ENCODE peak calls at places on chromosomes 4 and X, in four cellular contexts. One of them, this sample, is unnamed.

GRCh38 chrX:136157187-136157586 is 9.9 kb downstream of the FHL1 start:
- DNase-seq in AG09309: no peak
- DNase-seq in B cell: peak; percentile 41
- DNase-seq in GM12865: no peak
- DNase-seq in this sample: no peak

GRCh38 chr4:129342820-129343219 is 246.9 kb downstream of the C4orf33 start:
- DNase-seq in AG09309: peak; percentile 78
- DNase-seq in B cell: no peak
- DNase-seq in GM12865: no peak
- DNase-seq in this sample: no peak

GRCh38 chr4:13054410-13054970 is 429.6 kb downstream of the RAB28 start:
- DNase-seq in AG09309: no peak
- DNase-seq in B cell: no peak
- DNase-seq in GM12865: no peak
- DNase-seq in this sample: no peak

GRCh38 chr4:187865914-187866313 is 129.7 kb upstream of the ZFP42 start:
- DNase-seq in AG09309: no peak
- DNase-seq in B cell: no peak
- DNase-seq in GM12865: no peak
- DNase-seq in this sample: no peak

GRCh38 chr4:1903035-1903434 is 31.8 kb downstream of the NSD2 start:
- DNase-seq in AG09309: no peak
- DNase-seq in B cell: no peak
- DNase-seq in GM12865: no peak
- DNase-seq in this sample: peak; percentile 12

GRCh38 chr4:95092762-95093161 is 335.0 kb downstream of the BMPR1B start:
- DNase-seq in AG09309: no peak
- DNase-seq in B cell: no peak
- DNase-seq in GM12865: no peak
- DNase-seq in this sample: no peak

GRCh38 chrX:103932133-103932532 is 30.3 kb upstream of the TMSB15B start:
- DNase-seq in AG09309: no peak
- DNase-seq in B cell: no peak
- DNase-seq in GM12865: peak; percentile 67
- DNase-seq in this sample: no peak

GRCh38 chr4:22485751-22486150 is 30.1 kb downstream of the ADGRA3 start:
- DNase-seq in AG09309: peak; percentile 56
- DNase-seq in B cell: no peak
- DNase-seq in GM12865: no peak
- DNase-seq in this sample: no peak

GRCh38 chrX:25523574-25523973 is 507.8 kb upstream of the ARX start:
- DNase-seq in AG09309: no peak
- DNase-seq in B cell: no peak
- DNase-seq in GM12865: peak; percentile 13
- DNase-seq in this sample: no peak

GRCh38 chr4:16772366-16772850 is 126.0 kb downstream of the LDB2 start:
- DNase-seq in AG09309: no peak
- DNase-seq in B cell: no peak
- DNase-seq in GM12865: no peak
- DNase-seq in this sample: no peak

GRCh38 chr4:173934201-173934600 is 349.3 kb downstream of the FBXO8 start:
- DNase-seq in AG09309: no peak
- DNase-seq in B cell: no peak
- DNase-seq in GM12865: no peak
- DNase-seq in this sample: no peak

GRCh38 chr4:68250151-68250930 is 4.8 kb upstream of the TMPRSS11B start:
- DNase-seq in AG09309: no peak
- DNase-seq in B cell: no peak
- DNase-seq in GM12865: no peak
- DNase-seq in this sample: peak; percentile 51

GRCh38 chr4:119632216-119632615 is 3.6 kb upstream of the PDE5A start:
- DNase-seq in AG09309: no peak
- DNase-seq in B cell: no peak
- DNase-seq in GM12865: no peak
- DNase-seq in this sample: no peak

GRCh38 chr4:75686346-75686745 is 13.1 kb upstream of the G3BP2 start:
- DNase-seq in AG09309: no peak
- DNase-seq in B cell: no peak
- DNase-seq in GM12865: no peak
- DNase-seq in this sample: peak; percentile 52

GRCh38 chrX:103418811-103419210 is 42.5 kb downstream of the BEX3 start:
- DNase-seq in AG09309: no peak
- DNase-seq in B cell: no peak
- DNase-seq in GM12865: no peak
- DNase-seq in this sample: no peak

GRCh38 chr4:122205687-122206086 is 53.6 kb downstream of the BLTP1 start:
- DNase-seq in AG09309: no peak
- DNase-seq in B cell: no peak
- DNase-seq in GM12865: no peak
- DNase-seq in this sample: no peak

GRCh38 chrX:41779058-41779564 is 55.1 kb downstream of the GPR82 start:
- DNase-seq in AG09309: no peak
- DNase-seq in B cell: no peak
- DNase-seq in GM12865: no peak
- DNase-seq in this sample: no peak

GRCh38 chr4:27714073-27714472 is 853.4 kb downstream of the STIM2 start:
- DNase-seq in AG09309: no peak
- DNase-seq in B cell: no peak
- DNase-seq in GM12865: no peak
- DNase-seq in this sample: no peak

GRCh38 chr4:17218801-17219200 is 293.1 kb downstream of the QDPR start:
- DNase-seq in AG09309: no peak
- DNase-seq in B cell: no peak
- DNase-seq in GM12865: no peak
- DNase-seq in this sample: no peak

GRCh38 chr4:139297001-139297410 is 4.3 kb upstream of the NAA15 start:
- DNase-seq in AG09309: no peak
- DNase-seq in B cell: no peak
- DNase-seq in GM12865: peak; percentile 30
- DNase-seq in this sample: no peak

GRCh38 chrX:20530319-20530979 is 263.7 kb upstream of the RPS6KA3 start:
- DNase-seq in AG09309: peak; percentile 21
- DNase-seq in B cell: peak; percentile 22
- DNase-seq in GM12865: peak; percentile 44
- DNase-seq in this sample: peak; percentile 69

GRCh38 chrX:77742788-77743476 is 43.1 kb downstream of the ATRX start:
- DNase-seq in AG09309: no peak
- DNase-seq in B cell: no peak
- DNase-seq in GM12865: no peak
- DNase-seq in this sample: no peak

GRCh38 chrX:12421918-12422317 is 283.6 kb downstream of the FRMPD4 start:
- DNase-seq in AG09309: no peak
- DNase-seq in B cell: no peak
- DNase-seq in GM12865: no peak
- DNase-seq in this sample: no peak

GRCh38 chr4:137614491-137614890 is 82.2 kb upstream of the PCDH18 start:
- DNase-seq in AG09309: no peak
- DNase-seq in B cell: no peak
- DNase-seq in GM12865: no peak
- DNase-seq in this sample: no peak

GRCh38 chr4:155722816-155723499 is 35.9 kb upstream of the GUCY1B1 start:
- DNase-seq in AG09309: no peak
- DNase-seq in B cell: no peak
- DNase-seq in GM12865: no peak
- DNase-seq in this sample: peak; percentile 9

GRCh38 chr4:15702941-15703403 is at the start of gene BST1:
- DNase-seq in AG09309: no peak
- DNase-seq in B cell: peak; percentile 83
- DNase-seq in GM12865: peak; percentile 26
- DNase-seq in this sample: peak; percentile 59

GRCh38 chrX:3711331-3711917 is 2.0 kb downstream of the PRKX start:
- DNase-seq in AG09309: no peak
- DNase-seq in B cell: peak; percentile 57
- DNase-seq in GM12865: peak; percentile 32
- DNase-seq in this sample: peak; percentile 6

GRCh38 chr4:87353592-87353991 is 30.9 kb upstream of the HSD17B13 start:
- DNase-seq in AG09309: peak; percentile 42
- DNase-seq in B cell: peak; percentile 24
- DNase-seq in GM12865: peak; percentile 53
- DNase-seq in this sample: peak; percentile 55

GRCh38 chrX:11386001-11386523 is 92.8 kb downstream of the AMELX start:
- DNase-seq in AG09309: peak; percentile 24
- DNase-seq in B cell: no peak
- DNase-seq in GM12865: peak; percentile 55
- DNase-seq in this sample: no peak

GRCh38 chrX:47849776-47850175 is 13.1 kb downstream of the ZNF81 start:
- DNase-seq in AG09309: no peak
- DNase-seq in B cell: no peak
- DNase-seq in GM12865: no peak
- DNase-seq in this sample: no peak

GRCh38 chr4:116953947-116954346 is 131.4 kb downstream of the TRAM1L1 start:
- DNase-seq in AG09309: no peak
- DNase-seq in B cell: no peak
- DNase-seq in GM12865: no peak
- DNase-seq in this sample: no peak

GRCh38 chrX:95156566-95156965 is 1482.6 kb downstream of the FAM133A start:
- DNase-seq in AG09309: no peak
- DNase-seq in B cell: no peak
- DNase-seq in GM12865: no peak
- DNase-seq in this sample: no peak

GRCh38 chr4:130479020-130479419 is 1383.1 kb downstream of the C4orf33 start:
- DNase-seq in AG09309: no peak
- DNase-seq in B cell: no peak
- DNase-seq in GM12865: no peak
- DNase-seq in this sample: no peak

DNA sequence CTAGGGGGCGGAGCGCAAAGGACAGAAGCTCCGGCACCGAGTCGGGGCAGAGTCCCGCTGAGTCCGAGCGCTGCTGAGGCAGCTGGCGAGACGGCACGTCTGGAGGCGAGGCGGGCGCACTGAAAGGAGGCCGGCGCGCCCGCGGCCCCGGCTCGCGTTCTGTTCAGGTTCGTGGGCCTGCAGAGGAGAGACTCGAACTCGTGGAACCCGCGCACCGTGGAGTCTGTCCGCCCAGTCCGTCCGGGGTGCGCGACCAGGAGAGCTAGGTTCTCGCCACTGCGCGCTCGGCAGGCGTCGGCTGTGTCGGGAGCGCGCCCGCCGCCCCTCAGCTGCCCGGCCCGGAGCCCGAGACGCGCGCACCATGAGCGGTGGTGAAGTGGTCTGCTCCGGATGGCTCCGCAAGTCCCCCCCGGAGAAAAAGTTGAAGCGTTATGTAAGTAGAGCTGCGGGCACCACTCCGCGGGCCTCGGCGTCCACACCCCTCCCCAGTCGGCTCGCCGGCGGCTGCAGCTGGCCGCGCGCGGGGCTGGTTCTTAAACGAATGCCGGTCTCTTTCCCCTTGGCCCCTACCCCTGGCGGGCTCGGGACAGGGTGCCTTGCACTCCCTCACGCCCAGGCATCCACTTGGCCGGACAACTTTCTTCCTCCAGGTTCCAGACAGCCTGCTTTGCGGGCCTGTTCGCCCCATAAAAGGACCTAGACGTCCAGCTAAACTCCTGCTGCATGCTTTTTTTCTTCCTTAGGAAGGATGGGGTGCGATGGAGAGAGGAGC is at the start of gene GAB1:
- DNase-seq in AG09309: no peak
- DNase-seq in B cell: peak; percentile 53
- DNase-seq in GM12865: peak; percentile 90
- DNase-seq in this sample: peak; percentile 61
- TF ChIP-seq CTCF in AG09309: peak; percentile 12
- TF ChIP-seq CTCF in B cell: no peak
- TF ChIP-seq CTCF in GM12865: no peak
- TF ChIP-seq CTCF in this sample: no peak

DNA sequence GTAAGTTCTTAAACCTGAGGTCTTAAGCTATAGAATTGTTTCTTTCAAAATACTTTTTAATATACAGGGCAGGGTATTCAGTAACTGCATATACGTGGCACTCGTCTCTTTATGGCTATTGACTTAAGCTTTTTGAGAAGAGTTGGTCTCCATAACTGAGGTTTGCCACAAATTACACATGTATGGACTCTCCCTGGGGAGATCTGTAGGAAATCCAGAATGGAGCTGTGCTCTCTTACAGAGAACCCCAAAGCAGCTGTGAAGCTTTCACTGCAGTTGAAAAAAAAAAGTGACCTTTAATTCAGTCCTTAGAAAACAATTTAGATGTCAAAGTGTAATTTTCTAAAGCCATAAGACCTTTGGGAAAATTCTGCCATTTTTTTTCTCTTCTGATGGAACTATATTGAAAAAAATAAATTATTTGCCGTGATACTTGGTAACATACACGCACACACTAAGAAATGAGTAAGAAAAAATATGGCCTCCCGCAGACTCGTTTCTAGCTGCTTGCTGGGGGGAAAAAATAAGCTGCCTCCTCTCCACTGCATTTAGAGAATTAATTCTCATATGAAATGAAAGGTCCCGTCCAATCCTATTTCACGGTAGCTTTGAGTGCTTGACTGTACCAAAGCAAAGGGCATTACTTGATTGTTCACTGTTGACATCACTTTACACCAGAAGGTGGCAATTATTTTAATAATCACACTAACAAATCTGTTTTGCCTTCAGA is 159.4 kb upstream of the TENM3 start:
- DNase-seq in AG09309: no peak
- DNase-seq in B cell: no peak
- DNase-seq in GM12865: no peak
- DNase-seq in this sample: no peak
- TF ChIP-seq CTCF in AG09309: no peak
- TF ChIP-seq CTCF in B cell: no peak
- TF ChIP-seq CTCF in GM12865: no peak
- TF ChIP-seq CTCF in this sample: no peak

DNA sequence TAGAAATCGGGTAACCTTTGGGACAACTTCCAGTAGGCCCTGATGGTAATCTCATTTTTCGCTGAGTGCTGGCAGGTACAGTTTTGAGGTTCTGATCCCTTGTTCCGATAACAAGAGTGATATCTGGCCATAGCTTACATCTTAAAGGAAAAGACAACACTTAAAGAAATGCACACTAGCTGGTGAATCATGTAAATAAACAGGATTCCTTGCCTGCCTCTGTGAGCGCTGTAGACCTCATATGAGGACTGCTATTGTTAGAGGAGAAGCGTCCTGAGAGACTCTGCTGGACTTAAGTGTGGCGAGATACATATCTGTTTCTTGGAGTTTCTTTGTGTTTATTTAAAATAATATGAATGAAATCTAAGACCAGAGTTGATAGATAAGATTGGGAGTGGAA is 149.3 kb upstream of the SLC4A4 start:
- DNase-seq in AG09309: no peak
- DNase-seq in B cell: no peak
- DNase-seq in GM12865: no peak
- DNase-seq in this sample: no peak
- TF ChIP-seq CTCF in AG09309: no peak
- TF ChIP-seq CTCF in B cell: no peak
- TF ChIP-seq CTCF in GM12865: no peak
- TF ChIP-seq CTCF in this sample: no peak

DNA sequence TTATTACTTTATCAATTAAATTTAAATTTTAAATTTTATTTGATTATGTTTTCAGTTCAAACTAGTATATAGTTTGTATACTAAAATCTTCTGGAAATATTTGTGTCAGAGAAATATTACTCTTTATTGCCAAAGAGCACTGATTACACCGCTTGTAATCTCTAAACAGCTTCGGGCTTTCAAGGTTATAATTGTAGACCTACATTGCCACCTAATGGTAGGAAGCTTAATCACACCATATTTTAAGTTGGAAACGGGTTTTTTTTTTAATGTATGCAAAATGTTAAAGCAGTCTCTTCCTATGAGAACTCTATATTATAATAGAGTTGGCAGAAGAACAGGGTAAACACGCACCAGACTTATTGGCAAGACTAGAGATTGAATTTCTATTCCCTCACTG is 19.4 kb upstream of the NFXL1 start:
- DNase-seq in AG09309: peak; percentile 14
- DNase-seq in B cell: peak; percentile 14
- DNase-seq in GM12865: peak; percentile 51
- DNase-seq in this sample: no peak
- TF ChIP-seq CTCF in AG09309: peak; percentile 53
- TF ChIP-seq CTCF in B cell: peak; percentile 87
- TF ChIP-seq CTCF in GM12865: peak; percentile 52
- TF ChIP-seq CTCF in this sample: peak; percentile 76